ENCODE peak calls at places on chromosomes 13 and 19, in nine cellular contexts. L, Y, K, D, M, Q, A, N and G are unnamed samples.

GRCh38 chr19:45177817-45178261 is at the start of gene TRAPPC6A:
- DNase-seq in Q (peak), N (no peak), L (peak), D (peak), A (no peak), K (peak), M (no peak), Y (peak), G (no peak)

GRCh38 chr13:43879323-43880181 is at the start of the genes CCDC122 and LACC1:
- DNase-seq in N (peak), D (peak), A (peak), Y (no peak), L (peak), Q (peak), M (peak), K (peak), G (peak)

GRCh38 chr13:25300861-25301346 is 521 bp upstream of the NUP58 start:
- DNase-seq in Q (no peak), D (peak), Y (no peak), L (peak), K (no peak), M (peak), N (peak), A (peak), G (no peak)

GRCh38 chr19:52601025-52601973 is 31.2 kb downstream of the ZNF701 start:
- DNase-seq in L (peak), N (peak), K (peak), Q (peak), Y (peak), M (peak), A (peak), D (peak), G (peak)

GRCh38 chr19:7506385-7507328 is 9.2 kb upstream of the ZNF358 start:
- DNase-seq in L (peak), M (peak), Q (peak), A (peak), Y (no peak), N (peak), K (peak), D (peak), G (no peak)

GRCh38 chr19:19098084-19098702 is 34.4 kb downstream of the SLC25A42 start:
- DNase-seq in D (no peak), L (no peak), A (no peak), N (no peak), K (no peak), M (no peak), Q (no peak), Y (no peak), G (no peak)

GRCh38 chr13:90201198-90201597 is 1146.3 kb upstream of the MIR17HG start:
- DNase-seq in N (no peak), Q (peak), D (no peak), M (no peak), A (no peak), K (no peak), Y (no peak), L (peak), G (no peak)

GRCh38 chr13:35720690-35721554 is 244.4 kb upstream of the MAB21L1 start:
- DNase-seq in D (no peak), K (peak), A (no peak), M (peak), Q (peak), Y (no peak), N (peak), L (peak), G (no peak)

GRCh38 chr13:21344662-21345176 is 114.4 kb downstream of the ZDHHC20 start:
- DNase-seq in N (no peak), K (no peak), Y (no peak), D (no peak), Q (no peak), A (no peak), M (no peak), L (no peak), G (no peak)

GRCh38 chr19:54178581-54179261 is 5.8 kb upstream of the TMC4 start:
- DNase-seq in M (no peak), Q (no peak), Y (no peak), N (peak), D (no peak), L (no peak), K (no peak), A (peak), G (no peak)

GRCh38 chr19:35846038-35846668 is 6.2 kb downstream of the NPHS1 start:
- DNase-seq in Q (no peak), Y (no peak), M (no peak), D (no peak), A (peak), K (no peak), L (no peak), N (peak), G (no peak)

GRCh38 chr19:7340959-7341837 is 7.5 kb upstream of the ARHGEF18 start:
- DNase-seq in Y (no peak), L (peak), M (peak), N (peak), K (peak), Q (peak), A (peak), D (peak), G (peak)

GRCh38 chr19:3034845-3035541 is 5.9 kb upstream of the TLE2 start:
- DNase-seq in L (peak), N (no peak), Q (peak), Y (no peak), D (no peak), M (peak), A (no peak), K (no peak), G (no peak)

GRCh38 chr19:44808463-44809371 is at the start of gene BCAM:
- DNase-seq in D (peak), K (no peak), A (peak), N (peak), Y (no peak), M (peak), L (peak), Q (peak), G (no peak)

GRCh38 chr13:45166858-45167257 is 34.0 kb downstream of the KCTD4 start:
- DNase-seq in K (no peak), A (no peak), Q (no peak), M (no peak), L (no peak), N (no peak), D (no peak), Y (no peak), G (no peak)

GRCh38 chr19:54172413-54172763 is 572 bp downstream of the TMC4 start:
- DNase-seq in A (peak), M (no peak), Q (no peak), D (no peak), Y (no peak), K (no peak), L (no peak), N (peak), G (no peak)

GRCh38 chr13:32428581-32429072 is 697 bp upstream of the N4BP2L1 start:
- DNase-seq in M (no peak), K (no peak), Q (no peak), A (no peak), D (no peak), L (no peak), N (no peak), Y (no peak), G (no peak)

GRCh38 chr19:37932985-37933953 is 26.3 kb downstream of the SIPA1L3 start:
- DNase-seq in N (peak), D (peak), Q (peak), K (no peak), L (peak), M (no peak), A (peak), Y (no peak), G (no peak)

GRCh38 chr19:12759686-12760085 is 8.1 kb downstream of the BEST2 start:
- DNase-seq in N (no peak), D (no peak), Y (no peak), K (no peak), M (no peak), L (no peak), A (no peak), Q (no peak), G (no peak)
- TF ChIP-seq CTCF in N (no peak), D (no peak), Y (no peak), K (no peak), M (no peak), L (no peak), A (no peak), Q (no peak), G (no peak)

GRCh38 chr13:112056739-112057433 is 10.1 kb upstream of the SOX1 start:
- DNase-seq in A (no peak), Y (no peak), N (no peak), K (no peak), Q (no peak), D (no peak), L (no peak), M (no peak), G (no peak)
- H3K4me3 ChIP-seq in A (no peak), Y (no peak), N (no peak), K (no peak), Q (no peak), D (no peak), L (no peak), M (peak), G (no peak)

DNA sequence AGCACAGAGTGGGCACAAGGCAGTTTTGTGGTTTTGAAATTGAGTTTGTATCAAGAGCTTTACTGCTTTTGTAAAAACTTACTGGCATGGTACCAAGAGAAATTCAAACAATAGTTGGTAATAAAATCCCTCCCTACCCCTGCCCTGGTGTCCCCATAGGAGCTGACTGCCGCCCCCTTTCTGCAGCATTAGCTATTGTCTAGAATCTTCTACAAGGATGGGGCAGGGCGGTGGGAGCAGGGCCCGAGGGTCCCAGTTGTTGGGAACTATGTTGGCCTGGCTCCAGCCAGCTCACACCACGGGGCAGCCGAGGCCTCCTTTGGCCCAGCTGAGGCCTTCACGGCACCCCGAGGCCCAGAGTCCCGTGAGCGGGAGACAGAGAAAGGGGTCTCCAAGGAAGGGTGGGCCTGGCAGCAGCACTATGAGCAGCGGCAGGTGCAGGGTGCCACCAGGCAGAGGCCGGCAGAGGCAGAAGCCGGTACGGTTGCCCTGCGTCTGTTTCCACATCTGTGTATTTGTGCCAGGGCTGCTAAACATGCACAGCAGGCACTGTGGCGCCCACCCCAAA is 57.9 kb downstream of the KDM4B start:
- DNase-seq in Q (no peak), Y (no peak), A (no peak), K (no peak), N (no peak), L (peak), D (no peak), M (no peak), G (no peak)
- TF ChIP-seq CTCF in Q (peak), Y (peak), A (no peak), K (peak), N (no peak), L (peak), D (no peak), M (no peak), G (no peak)

GRCh38 chr13:77374339-77374738 is 47.4 kb upstream of the MYCBP2 start:
- DNase-seq in M (no peak), K (no peak), Q (no peak), L (no peak), D (no peak), N (no peak), A (no peak), Y (no peak), G (no peak)
- H3K4me3 ChIP-seq in M (no peak), K (no peak), Q (no peak), L (no peak), D (no peak), N (no peak), A (no peak), Y (no peak), G (no peak)

GRCh38 chr13:98482476-98483444 is 94.1 kb downstream of the STK24 start:
- DNase-seq in L (peak), D (peak), A (peak), N (peak), Y (no peak), K (peak), Q (peak), M (peak), G (no peak)
- TF ChIP-seq CTCF in L (peak), D (no peak), A (no peak), N (no peak), Y (peak), K (peak), Q (no peak), M (no peak), G (peak)

GRCh38 chr19:42285988-42286348 is 16.0 kb upstream of the PRR19 start:
- DNase-seq in D (no peak), N (no peak), Y (no peak), Q (no peak), A (no peak), M (peak), L (no peak), K (no peak), G (no peak)
- H3K4me3 ChIP-seq in D (peak), N (no peak), Y (peak), Q (peak), A (peak), M (peak), L (peak), K (peak), G (peak)